ENCODE peak calls at places on chromosomes 2 and 18, in five cellular contexts. K is neural progenitor cell; O is RWPE2; H is effector memory CD4-positive, alpha-beta T cell; A is heart right ventricle. Z is an unnamed sample.

GRCh38 chr2:44951124-44951523 is 9.6 kb downstream of the SIX3 start:
- DNase-seq in K (no peak), O (no peak), H (no peak), A (no peak), Z (no peak)

GRCh38 chr18:48949051-48949605 is 1.6 kb downstream of the SMAD7 start:
- DNase-seq in K (peak; percentile 47), O (no peak), H (peak; percentile 65), A (peak; percentile 59), Z (no peak)

GRCh38 chr2:71478806-71479205 is 25.4 kb downstream of the DYSF start:
- DNase-seq in K (no peak), O (no peak), H (no peak), A (no peak), Z (no peak)

GRCh38 chr2:76953733-76954347 is 568.3 kb downstream of the LRRTM4 start:
- DNase-seq in K (peak; percentile 76), O (no peak), H (no peak), A (no peak), Z (peak; percentile 42)

GRCh38 chr2:196479350-196479749 is 160.2 kb upstream of the CCDC150 start:
- DNase-seq in K (no peak), O (no peak), H (no peak), A (no peak), Z (no peak)

GRCh38 chr2:104521247-104521646 is 332.7 kb upstream of the POU3F3 start:
- DNase-seq in K (peak; percentile 67), O (no peak), H (no peak), A (no peak), Z (no peak)

GRCh38 chr2:17821535-17822451 is 5.5 kb downstream of the MSGN1 start:
- DNase-seq in K (peak; percentile 18), O (no peak), H (no peak), A (no peak), Z (peak; percentile 28)

GRCh38 chr18:39647627-39648502 is 2082.3 kb upstream of the CELF4 start:
- DNase-seq in K (no peak), O (no peak), H (no peak), A (no peak), Z (no peak)

GRCh38 chr18:44198296-44199284 is 482.1 kb upstream of the SETBP1 start:
- DNase-seq in K (no peak), O (no peak), H (no peak), A (no peak), Z (no peak)

GRCh38 chr2:6881036-6881435 is 3.5 kb downstream of the RSAD2 start:
- DNase-seq in K (no peak), O (no peak), H (no peak), A (no peak), Z (no peak)

GRCh38 chr2:214543386-214543955 is 132.6 kb downstream of the VWC2L start:
- DNase-seq in K (no peak), O (no peak), H (no peak), A (no peak), Z (no peak)

GRCh38 chr2:66443977-66444855 is 9.3 kb downstream of the MEIS1 start:
- DNase-seq in K (peak; percentile 62), O (no peak), H (no peak), A (peak; percentile 27), Z (no peak)

DNA sequence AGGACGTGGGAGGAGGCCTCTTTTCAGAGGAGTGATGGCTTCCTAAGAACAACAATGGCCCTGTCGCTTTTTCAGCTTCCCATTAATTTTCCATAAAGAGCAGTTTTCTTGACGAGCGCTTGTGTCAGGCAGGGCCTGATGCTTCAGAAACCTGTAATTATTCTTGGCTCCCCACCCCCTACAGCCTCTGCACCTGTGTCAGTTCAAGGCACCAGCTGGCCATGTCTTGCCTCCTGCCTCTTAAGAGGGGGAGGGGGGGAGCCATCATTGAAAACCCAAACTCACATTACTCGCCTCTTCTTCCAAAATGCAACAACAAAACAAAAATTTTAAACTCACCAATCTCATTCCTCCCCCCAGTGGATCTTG is 32.3 kb downstream of the KLF7 start:
- DNase-seq in K (peak; percentile 22), O (no peak), H (no peak), A (no peak), Z (no peak)
- H3K4me1 ChIP-seq in K (peaks cover 34% of the 10 kb centered on the region), O (peaks cover 100% of the 10 kb centered on the region), H (peaks cover 13% of the 10 kb centered on the region), A (peaks cover 78% of the 10 kb centered on the region), Z (peaks cover 63% of the 10 kb centered on the region)

GRCh38 chr2:234676859-234677450 is 180.1 kb upstream of the ARL4C start:
- DNase-seq in K (peak; percentile 78), O (no peak), H (no peak), A (no peak), Z (no peak)
- H3K4me1 ChIP-seq in K (peaks cover 41% of the 10 kb centered on the region), O (peaks cover 65% of the 10 kb centered on the region), H (no peaks in the 10 kb centered on the region), A (peaks cover 2% of the 10 kb centered on the region), Z (no peaks in the 10 kb centered on the region)

GRCh38 chr18:25253779-25254178 is 98.2 kb downstream of the ZNF521 start:
- DNase-seq in K (no peak), O (no peak), H (no peak), A (no peak), Z (no peak)
- H3K4me1 ChIP-seq in K (peaks cover 16% of the 10 kb centered on the region), O (no peaks in the 10 kb centered on the region), H (no peaks in the 10 kb centered on the region), A (peaks cover 9% of the 10 kb centered on the region), Z (no peaks in the 10 kb centered on the region)

DNA sequence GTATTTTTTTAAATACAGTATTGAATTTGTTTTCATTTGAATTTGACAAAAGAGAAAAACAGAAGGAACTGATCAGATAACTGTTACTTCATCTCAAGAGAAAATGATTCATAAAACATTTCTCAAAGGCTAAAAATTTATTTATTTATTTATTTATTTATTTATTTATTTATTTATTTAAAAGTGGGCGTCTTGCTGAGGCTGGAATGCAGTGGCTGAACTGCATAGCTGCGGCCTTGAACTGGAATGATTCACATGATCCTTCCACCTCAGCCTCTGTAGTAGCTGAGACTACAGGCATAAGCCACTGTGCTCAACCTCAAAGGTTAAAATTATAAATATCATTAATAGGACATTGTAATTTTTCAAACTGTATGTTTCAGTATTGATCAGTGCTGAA is 4.5 kb upstream of the PUM2 start:
- DNase-seq in K (no peak), O (no peak), H (no peak), A (no peak), Z (no peak)
- H3K4me1 ChIP-seq in K (peaks cover 27% of the 10 kb centered on the region), O (peaks cover 36% of the 10 kb centered on the region), H (peaks cover 22% of the 10 kb centered on the region), A (peaks cover 6% of the 10 kb centered on the region), Z (peaks cover 15% of the 10 kb centered on the region)

GRCh38 chr2:8656811-8657210 is 25.0 kb upstream of the ID2 start:
- DNase-seq in K (no peak), O (no peak), H (no peak), A (no peak), Z (no peak)

GRCh38 chr2:8657423-8658062 is 24.3 kb upstream of the ID2 start:
- DNase-seq in K (no peak), O (no peak), H (no peak), A (no peak), Z (no peak)

GRCh38 chr2:8659735-8660492 is 21.9 kb upstream of the ID2 start:
- DNase-seq in K (no peak), O (no peak), H (no peak), A (no peak), Z (peak; percentile 33)

GRCh38 chr2:8659092-8659734 is 22.6 kb upstream of the ID2 start:
- DNase-seq in K (no peak), O (no peak), H (no peak), A (no peak), Z (no peak)

DNA sequence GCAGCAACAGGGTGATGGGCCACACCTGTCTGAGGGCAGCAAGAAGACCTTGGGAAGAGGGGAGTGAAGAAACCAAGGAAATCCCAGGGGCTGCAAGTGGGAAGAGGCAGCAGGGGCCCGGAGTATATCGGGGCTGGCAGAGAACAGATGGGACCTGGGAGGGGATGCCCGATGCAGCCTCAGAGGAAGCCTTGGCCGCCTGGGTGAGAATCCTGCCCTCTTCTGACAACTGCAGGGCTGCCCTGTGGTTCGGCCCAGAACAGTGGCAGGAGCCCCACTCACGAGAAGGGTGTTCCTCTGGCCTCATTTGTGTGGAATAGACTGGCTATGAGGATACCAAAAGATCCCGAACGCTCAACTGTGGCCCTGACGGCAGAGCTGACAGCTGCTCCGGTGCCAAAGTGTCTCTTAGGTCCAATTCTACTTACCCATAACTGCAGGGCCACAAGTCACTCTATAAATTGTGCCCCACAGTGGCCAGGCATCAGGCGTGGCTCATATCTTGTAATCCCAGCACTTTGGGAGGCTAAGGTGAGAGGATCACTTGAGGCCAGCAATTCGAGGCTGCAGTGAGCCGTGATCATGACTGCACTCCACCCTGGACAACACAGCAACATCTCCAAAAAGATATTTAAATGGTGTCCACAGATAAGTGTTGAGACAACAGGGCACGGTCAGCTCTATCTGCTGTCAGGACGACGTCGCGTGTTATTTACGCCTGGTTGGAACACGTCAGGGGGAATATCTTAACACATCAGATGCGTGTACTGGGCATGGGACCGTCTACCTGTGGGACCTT is 23.6 kb upstream of the ID2 start:
- DNase-seq in K (no peak), O (no peak), H (no peak), A (no peak), Z (no peak)
- H3K4me1 ChIP-seq in K (peaks cover 10% of the 10 kb centered on the region), O (no peaks in the 10 kb centered on the region), H (no peaks in the 10 kb centered on the region), A (peaks cover 10% of the 10 kb centered on the region), Z (peaks cover 22% of the 10 kb centered on the region)